ENCODE peak calls at places on chromosomes 6 and 20, in four cellular contexts. Z, B, J and O are unnamed samples.

GRCh38 chr6:33768644-33769120 is 20.2 kb downstream of the LEMD2 start:
- DNase-seq in Z (peak; percentile 85), B (peak; percentile 64), J (peak; percentile 88), O (no peak)

GRCh38 chr6:150587637-150588036 is 12.0 kb upstream of the PLEKHG1 start:
- DNase-seq in Z (no peak), B (no peak), J (no peak), O (no peak)

GRCh38 chr6:136230219-136230980 is 19.7 kb downstream of the MTFR2 start:
- DNase-seq in Z (no peak), B (no peak), J (no peak), O (no peak)

GRCh38 chr6:134537146-134537555 is 219.2 kb upstream of the SGK1 start:
- DNase-seq in Z (no peak), B (no peak), J (no peak), O (no peak)

GRCh38 chr20:24961384-24962181 is 12.5 kb downstream of the CST7 start:
- DNase-seq in Z (no peak), B (no peak), J (no peak), O (no peak)

GRCh38 chr6:130955755-130956154 is 107.3 kb downstream of the EPB41L2 start:
- DNase-seq in Z (no peak), B (no peak), J (no peak), O (no peak)

GRCh38 chr6:89404512-89404911 is 7.6 kb downstream of the RRAGD start:
- DNase-seq in Z (no peak), B (no peak), J (no peak), O (no peak)

GRCh38 chr6:3809515-3809891 is 39.7 kb upstream of the FAM50B start:
- DNase-seq in Z (no peak), B (no peak), J (no peak), O (no peak)

GRCh38 chr20:44745122-44745521 is 543 bp upstream of the KCNK15 start:
- DNase-seq in Z (no peak), B (no peak), J (no peak), O (no peak)

GRCh38 chr6:169933839-169934698 is 182.6 kb downstream of the ERMARD start:
- DNase-seq in Z (no peak), B (no peak), J (peak; percentile 91), O (no peak)

GRCh38 chr6:161366301-161366953 is 92.6 kb upstream of the AGPAT4 start:
- DNase-seq in Z (no peak), B (no peak), J (no peak), O (no peak)

GRCh38 chr6:39983193-39983592 is 48.9 kb upstream of the MOCS1 start:
- DNase-seq in Z (no peak), B (no peak), J (no peak), O (no peak)

GRCh38 chr6:5138995-5139827 is 54.1 kb downstream of the PPP1R3G start:
- DNase-seq in Z (no peak), B (no peak), J (no peak), O (no peak)

GRCh38 chr20:51930775-51931174 is 128.5 kb upstream of the SALL4 start:
- DNase-seq in Z (no peak), B (no peak), J (no peak), O (no peak)

GRCh38 chr6:153334121-153334520 is 203.0 kb upstream of the RGS17 start:
- DNase-seq in Z (no peak), B (no peak), J (no peak), O (no peak)
- H2AFZ ChIP-seq in Z (no peak overlapping the region), B (no peak overlapping the region), J (no peak overlapping the region), O (no peak overlapping the region)

DNA sequence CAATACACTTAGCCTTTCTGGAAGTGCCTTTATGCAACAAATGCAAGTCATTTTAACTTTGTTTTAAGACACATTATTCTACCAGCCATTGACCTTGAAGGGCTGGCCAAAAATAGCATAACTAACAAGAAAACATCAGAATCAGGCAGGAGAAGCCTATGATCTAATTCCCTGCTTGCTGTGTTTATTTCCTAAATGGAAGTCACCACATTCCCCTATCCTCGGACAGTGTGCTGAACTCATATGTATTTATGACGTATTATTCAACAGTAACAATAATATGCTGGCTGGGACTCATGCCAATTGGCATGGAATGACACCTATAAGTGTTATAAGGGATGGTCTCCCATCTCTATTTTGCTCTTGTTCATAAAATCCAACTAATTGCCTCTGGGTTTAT is 140.7 kb downstream of the MAP3K7 start:
- DNase-seq in Z (no peak), B (no peak), J (no peak), O (no peak)
- TF ChIP-seq NFIC in Z (no peak), B (no peak), J (no peak), O (no peak)

GRCh38 chr6:25168637-25169036 is 110.5 kb upstream of the CARMIL1 start:
- DNase-seq in Z (no peak), B (no peak), J (no peak), O (no peak)
- H2AFZ ChIP-seq in Z (no peak overlapping the region), B (no peak overlapping the region), J (peak overlapping the region; percentile 25), O (no peak overlapping the region)

GRCh38 chr6:42428326-42429041 is 23.2 kb downstream of the TRERF1 start:
- DNase-seq in Z (no peak), B (no peak), J (peak; percentile 27), O (no peak)
- TF ChIP-seq NFIC in Z (no peak), B (no peak), J (no peak), O (no peak)

GRCh38 chr6:52403627-52404026 is 16.5 kb upstream of the EFHC1 start:
- DNase-seq in Z (no peak), B (no peak), J (peak; percentile 55), O (no peak)
- H2AFZ ChIP-seq in Z (no peak overlapping the region), B (no peak overlapping the region), J (no peak overlapping the region), O (no peak overlapping the region)

GRCh38 chr6:55748880-55749279 is 126.5 kb downstream of the BMP5 start:
- DNase-seq in Z (no peak), B (no peak), J (no peak), O (no peak)
- TF ChIP-seq NFIC in Z (no peak), B (no peak), J (no peak), O (no peak)

DNA sequence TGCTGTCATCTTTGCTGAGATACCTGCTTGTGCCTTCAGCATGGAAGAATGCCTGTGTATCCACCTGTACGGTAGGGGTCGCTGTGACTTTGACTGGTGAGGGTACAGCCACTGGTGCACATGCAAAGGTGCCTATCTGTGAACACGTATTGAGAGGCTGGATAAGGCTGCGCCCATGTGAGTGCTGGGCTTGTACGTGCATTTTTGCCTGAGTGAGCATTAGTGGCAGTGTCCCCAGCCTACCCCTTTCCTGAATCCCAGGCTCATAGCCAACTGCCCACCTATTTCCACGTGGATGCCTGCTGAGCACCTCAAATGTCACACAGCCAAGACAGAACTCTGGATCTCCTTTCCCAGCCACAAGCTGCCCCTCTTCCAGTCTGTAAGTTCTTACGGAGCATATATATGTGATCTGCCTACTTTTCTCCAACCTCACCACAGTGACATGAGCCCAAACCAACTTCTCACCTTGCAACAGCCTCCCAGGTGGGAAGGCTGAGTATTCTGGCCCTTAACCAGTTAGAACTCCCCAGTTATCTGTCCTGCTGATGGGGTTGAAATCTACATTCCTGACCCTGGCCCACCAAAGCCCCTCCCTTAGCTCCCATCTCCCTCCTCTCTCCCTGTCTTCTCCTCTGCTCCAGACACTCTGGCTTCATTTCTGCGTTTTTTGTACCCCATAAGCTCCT is 1.1 kb upstream of the SLC2A10 start:
- DNase-seq in Z (no peak), B (peak; percentile 82), J (no peak), O (no peak)
- H2AFZ ChIP-seq in Z (peak overlapping the region; percentile 89), B (peak overlapping the region; percentile 64), J (peak overlapping the region; percentile 90), O (no peak overlapping the region)

DNA sequence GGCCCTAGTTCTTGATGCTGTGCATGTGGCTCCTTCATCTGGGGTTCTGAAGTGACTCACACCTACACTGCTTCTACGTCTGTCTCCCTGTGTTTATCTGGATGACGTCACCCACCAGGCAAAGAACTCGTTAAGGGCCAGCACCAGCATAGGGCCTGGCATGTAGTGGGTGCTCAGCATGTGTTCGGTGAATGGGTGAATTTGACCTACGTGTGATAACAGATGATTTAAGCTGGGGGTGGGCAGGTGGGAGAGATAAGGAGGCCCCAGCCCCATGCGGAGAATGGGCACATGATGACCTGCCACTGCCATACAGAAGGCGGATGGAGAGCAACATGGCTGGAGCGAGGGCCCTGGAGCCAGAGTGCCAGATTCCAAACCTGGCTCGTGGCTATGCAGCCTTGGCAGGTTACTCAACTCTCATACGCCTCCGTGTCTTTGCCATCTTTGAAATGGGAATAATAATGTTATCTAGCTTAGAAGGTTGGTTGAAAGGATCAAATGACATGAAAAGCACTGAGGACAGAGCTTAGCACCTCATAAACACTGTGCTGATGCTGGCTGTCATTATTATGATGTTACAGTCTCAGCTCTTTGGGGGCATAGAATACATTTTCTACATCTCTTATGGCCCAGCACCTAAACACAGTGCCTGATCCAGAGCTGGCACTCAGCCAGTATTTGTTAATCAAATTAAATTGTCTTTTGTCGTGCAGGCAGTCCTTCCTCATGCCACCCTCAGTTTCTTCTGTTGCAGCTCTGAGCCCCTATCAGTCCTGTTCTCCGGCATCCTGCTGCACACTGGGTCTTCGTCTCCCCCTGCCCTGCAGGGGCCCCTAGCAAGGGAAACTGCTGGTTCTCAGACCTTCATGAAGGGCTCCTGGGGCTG is 39.6 kb downstream of the VEGFA start:
- DNase-seq in Z (peak; percentile 55), B (peak; percentile 45), J (no peak), O (no peak)
- TF ChIP-seq NFIC in Z (peak; percentile 96), B (no peak), J (no peak), O (no peak)

DNA sequence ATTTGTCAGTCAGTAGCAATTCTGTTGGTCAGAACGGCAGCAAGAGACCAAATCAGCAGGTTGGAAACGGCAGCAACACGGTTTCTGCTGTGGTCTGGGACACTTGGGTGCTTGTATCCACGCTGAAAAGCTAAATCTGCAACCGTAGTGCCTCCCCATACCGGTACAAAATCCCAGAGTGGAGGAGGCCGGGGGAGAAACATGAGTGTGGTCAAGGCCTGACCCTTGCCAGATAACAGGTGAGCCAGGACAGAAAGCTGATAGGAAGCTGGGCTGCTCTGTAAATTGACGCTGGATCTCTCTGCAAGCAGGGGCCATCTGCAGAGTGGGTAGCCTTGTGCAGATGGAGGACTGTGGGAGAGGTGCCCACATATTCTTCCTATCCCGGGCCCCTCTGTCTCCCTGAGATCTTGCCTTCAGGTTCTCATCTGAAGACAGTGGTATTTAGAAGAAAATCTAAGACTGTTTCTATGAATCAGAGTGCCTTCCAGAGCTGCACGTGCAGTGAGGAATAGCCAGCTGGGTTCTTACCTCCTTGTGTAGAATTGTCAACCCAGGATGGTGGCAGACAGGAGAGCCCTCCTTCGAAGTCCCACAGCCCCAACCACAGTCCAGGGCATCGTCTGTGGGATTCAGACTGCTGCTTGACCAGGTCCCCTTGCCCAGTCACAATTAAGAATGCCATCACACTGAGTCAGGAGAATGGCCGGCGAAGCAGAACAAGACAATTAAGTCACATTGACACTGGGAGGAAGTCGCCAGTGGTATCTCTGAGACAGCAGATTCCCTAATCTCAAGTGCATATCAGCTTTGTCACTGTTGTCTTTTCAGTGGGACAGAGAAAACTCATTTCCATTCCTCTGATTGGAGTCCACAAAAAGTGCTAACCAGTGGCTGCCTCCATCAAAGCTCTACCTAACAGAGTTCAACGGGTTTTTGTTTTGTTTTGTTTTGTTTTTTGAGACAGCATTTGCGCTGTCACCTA is 100.0 kb upstream of the RIPOR2 start:
- DNase-seq in Z (peak; percentile 64), B (no peak), J (no peak), O (no peak)
- H2AFZ ChIP-seq in Z (peak overlapping the region; percentile 52), B (no peak overlapping the region), J (peak overlapping the region; percentile 72), O (peak overlapping the region; percentile 87)

GRCh38 chr6:137699036-137699683 is 167.9 kb upstream of the TNFAIP3 start:
- DNase-seq in Z (no peak), B (no peak), J (no peak), O (no peak)
- TF ChIP-seq NFIC in Z (no peak), B (no peak), J (no peak), O (peak; percentile 43)